ENCODE peak calls at places on chromosome 1, in five cellular contexts. Z is K562, C is A549, D is HepG2, L is GM12878. T is an unnamed sample.

GRCh38 chr1:32338637-32339145 is 2.7 kb upstream of the MARCKSL1 start:
- DNase-seq in D (no peak), Z (no peak), L (no peak), C (no peak), T (no peak)

GRCh38 chr1:191419842-191420241 is 738.4 kb upstream of the RGS18 start:
- DNase-seq in Z (no peak), D (no peak), C (no peak), L (no peak), T (no peak)

GRCh38 chr1:210536263-210536961 is 207.7 kb downstream of the HHAT start:
- DNase-seq in D (no peak), L (no peak), Z (no peak), C (no peak), T (peak)

GRCh38 chr1:216379441-216379840 is 43.8 kb downstream of the USH2A start:
- DNase-seq in C (no peak), D (no peak), L (no peak), Z (no peak), T (no peak)

GRCh38 chr1:36359911-36360310 is 25.8 kb downstream of the STK40 start:
- DNase-seq in C (no peak), Z (no peak), L (no peak), D (no peak), T (no peak)

GRCh38 chr1:91744973-91745648 is 140.8 kb downstream of the TGFBR3 start:
- DNase-seq in C (no peak), Z (no peak), D (peak), L (no peak), T (no peak)

GRCh38 chr1:173122344-173122880 is 71.7 kb upstream of the TNFSF18 start:
- DNase-seq in C (no peak), L (no peak), D (no peak), Z (no peak), T (no peak)

GRCh38 chr1:55378582-55378981 is 163.4 kb upstream of the USP24 start:
- DNase-seq in Z (peak), D (peak), L (no peak), C (peak), T (peak)

GRCh38 chr1:171754381-171754705 is 12.5 kb upstream of the VAMP4 start:
- DNase-seq in D (no peak), C (no peak), L (no peak), Z (peak), T (peak)

GRCh38 chr1:48105167-48105566 is 108.0 kb upstream of the TRABD2B start:
- DNase-seq in D (no peak), L (no peak), Z (no peak), C (no peak), T (peak)

GRCh38 chr1:167984886-167985489 is 48.1 kb upstream of the MPC2 start:
- DNase-seq in Z (peak), D (no peak), L (no peak), C (peak), T (no peak)

GRCh38 chr1:45925728-45926287 is 122.4 kb downstream of the MAST2 start:
- DNase-seq in Z (no peak), D (no peak), C (no peak), L (peak), T (no peak)

GRCh38 chr1:93369734-93370133 is 24.0 kb downstream of the DR1 start:
- DNase-seq in Z (no peak), D (no peak), L (no peak), C (no peak), T (no peak)

GRCh38 chr1:154629160-154630073 is 21.4 kb upstream of the ADAR start:
- DNase-seq in Z (peak), C (no peak), L (no peak), D (no peak), T (no peak)

GRCh38 chr1:178498896-178499675 is 2.3 kb upstream of the CLEC20A start:
- DNase-seq in Z (no peak), D (no peak), C (peak), L (no peak), T (peak)

GRCh38 chr1:236654957-236655356 is 31.3 kb upstream of the ACTN2 start:
- DNase-seq in C (no peak), Z (no peak), D (no peak), L (no peak), T (no peak)

GRCh38 chr1:198888379-198888778 is 249.5 kb downstream of the PTPRC start:
- DNase-seq in L (no peak), C (no peak), Z (no peak), D (no peak), T (no peak)

GRCh38 chr1:94552071-94552586 is 10.6 kb upstream of the F3 start:
- DNase-seq in L (no peak), Z (no peak), D (peak), C (no peak), T (peak)

GRCh38 chr1:232547938-232548484 is 81.9 kb downstream of the SIPA1L2 start:
- DNase-seq in L (no peak), D (no peak), Z (no peak), C (no peak), T (no peak)

GRCh38 chr1:235391879-235392278 is 24.7 kb downstream of the TBCE start:
- DNase-seq in C (no peak), L (no peak), Z (no peak), D (no peak), T (no peak)

GRCh38 chr1:3787347-3787710 is 9.0 kb downstream of the LRRC47 start:
- DNase-seq in C (no peak), L (no peak), D (no peak), Z (no peak), T (no peak)

GRCh38 chr1:113732802-113733201 is 26.5 kb downstream of the PHTF1 start:
- DNase-seq in L (no peak), Z (peak), C (no peak), D (no peak), T (no peak)

GRCh38 chr1:43919906-43920305 is 13.7 kb upstream of the ARTN start:
- DNase-seq in D (no peak), Z (no peak), C (no peak), L (no peak), T (no peak)

GRCh38 chr1:3015744-3016143 is 5.5 kb upstream of the ACTRT2 start:
- DNase-seq in Z (no peak), D (no peak), L (no peak), C (no peak), T (no peak)

GRCh38 chr1:235943581-235944114 is 76.9 kb upstream of the LYST start:
- DNase-seq in L (no peak), Z (no peak), C (peak), D (no peak), T (no peak)

GRCh38 chr1:111615874-111616715 is 3.5 kb upstream of the RAP1A start:
- DNase-seq in Z (no peak), D (no peak), C (no peak), L (peak), T (no peak)

GRCh38 chr1:232793944-232794343 is 11.3 kb upstream of the MAP10 start:
- DNase-seq in Z (no peak), L (no peak), D (no peak), C (peak), T (no peak)

GRCh38 chr1:234619794-234620247 is 9.8 kb upstream of the IRF2BP2 start:
- DNase-seq in C (peak), Z (no peak), D (peak), L (no peak), T (no peak)

GRCh38 chr1:204288061-204288588 is 71.6 kb downstream of the PLEKHA6 start:
- DNase-seq in Z (peak), D (peak), C (peak), L (no peak), T (peak)

GRCh38 chr1:224498574-224499170 is 64.1 kb upstream of the WDR26 start:
- DNase-seq in C (no peak), D (no peak), Z (no peak), L (no peak), T (peak)

GRCh38 chr1:42157667-42158066 is 4.5 kb downstream of the GUCA2B start:
- DNase-seq in C (peak), D (peak), L (no peak), Z (peak), T (peak)

GRCh38 chr1:205045146-205045545 is 2.1 kb downstream of the CNTN2 start:
- DNase-seq in D (no peak), Z (no peak), C (no peak), L (no peak), T (no peak)

GRCh38 chr1:229224308-229224707 is 46.6 kb upstream of the RAB4A start:
- DNase-seq in Z (no peak), L (no peak), D (no peak), C (no peak), T (no peak)

DNA sequence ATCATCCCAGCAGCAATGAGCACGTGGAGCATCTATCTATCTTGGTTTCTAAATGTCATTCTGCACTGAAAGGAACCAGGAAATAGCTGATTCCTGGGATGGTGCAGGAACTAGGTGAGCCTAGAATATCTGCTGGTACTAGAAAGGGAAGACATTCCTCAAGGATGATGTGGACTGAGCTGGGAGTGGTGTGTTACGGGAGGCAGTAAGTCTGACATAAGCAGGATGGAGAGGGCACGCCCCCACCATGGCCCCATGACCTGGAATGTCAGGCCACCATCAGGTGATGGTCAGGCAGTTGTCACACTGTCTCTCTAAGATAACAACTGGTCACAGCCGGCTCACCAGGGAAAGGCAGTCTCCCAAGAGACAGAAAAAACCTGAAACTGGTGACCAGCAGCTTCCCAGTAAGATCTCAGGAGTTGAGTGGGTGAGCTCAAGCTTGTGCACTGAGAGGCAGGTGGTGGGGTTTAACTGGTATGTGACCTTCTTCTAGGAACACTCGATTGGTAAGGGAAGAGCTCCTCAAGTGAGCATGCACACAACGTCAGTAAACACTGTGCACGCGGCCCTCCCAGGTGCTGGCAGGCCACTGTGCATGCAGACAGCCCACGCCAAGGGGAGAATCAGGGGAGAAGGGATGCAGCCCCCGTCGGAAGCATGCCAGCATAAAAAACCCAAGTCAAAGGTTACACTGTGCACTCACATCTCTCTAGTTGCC is 148.7 kb downstream of the ADSS2 start:
- DNase-seq in L (no peak), Z (peak), C (peak), D (no peak), T (no peak)
- TF ChIP-seq JUNB in L (no peak), Z (no peak), C (no peak), D (no peak), T (no peak)

GRCh38 chr1:226372885-226373284 is 35.0 kb downstream of the PARP1 start:
- DNase-seq in L (no peak), D (no peak), C (no peak), Z (no peak), T (no peak)
- TF ChIP-seq JUNB in L (no peak), D (no peak), C (no peak), Z (no peak), T (no peak)

GRCh38 chr1:16082283-16083038 is 9.0 kb upstream of the FAM131C start:
- DNase-seq in C (peak), L (no peak), D (peak), Z (peak), T (peak)
- TF ChIP-seq JUNB in C (no peak), L (no peak), D (no peak), Z (no peak), T (no peak)

GRCh38 chr1:156624814-156625435 is 5.7 kb downstream of the HAPLN2 start:
- DNase-seq in Z (peak), C (no peak), L (no peak), D (no peak), T (peak)

GRCh38 chr1:156626079-156626438 is 6.8 kb downstream of the HAPLN2 start:
- DNase-seq in D (no peak), C (no peak), L (no peak), Z (no peak), T (no peak)

GRCh38 chr1:156625436-156626078 is 6.3 kb downstream of the HAPLN2 start:
- DNase-seq in L (no peak), Z (peak), C (peak), D (no peak), T (peak)

GRCh38 chr1:156622581-156623297 is 3.5 kb downstream of the HAPLN2 start:
- DNase-seq in Z (no peak), D (no peak), C (no peak), L (no peak), T (no peak)

DNA sequence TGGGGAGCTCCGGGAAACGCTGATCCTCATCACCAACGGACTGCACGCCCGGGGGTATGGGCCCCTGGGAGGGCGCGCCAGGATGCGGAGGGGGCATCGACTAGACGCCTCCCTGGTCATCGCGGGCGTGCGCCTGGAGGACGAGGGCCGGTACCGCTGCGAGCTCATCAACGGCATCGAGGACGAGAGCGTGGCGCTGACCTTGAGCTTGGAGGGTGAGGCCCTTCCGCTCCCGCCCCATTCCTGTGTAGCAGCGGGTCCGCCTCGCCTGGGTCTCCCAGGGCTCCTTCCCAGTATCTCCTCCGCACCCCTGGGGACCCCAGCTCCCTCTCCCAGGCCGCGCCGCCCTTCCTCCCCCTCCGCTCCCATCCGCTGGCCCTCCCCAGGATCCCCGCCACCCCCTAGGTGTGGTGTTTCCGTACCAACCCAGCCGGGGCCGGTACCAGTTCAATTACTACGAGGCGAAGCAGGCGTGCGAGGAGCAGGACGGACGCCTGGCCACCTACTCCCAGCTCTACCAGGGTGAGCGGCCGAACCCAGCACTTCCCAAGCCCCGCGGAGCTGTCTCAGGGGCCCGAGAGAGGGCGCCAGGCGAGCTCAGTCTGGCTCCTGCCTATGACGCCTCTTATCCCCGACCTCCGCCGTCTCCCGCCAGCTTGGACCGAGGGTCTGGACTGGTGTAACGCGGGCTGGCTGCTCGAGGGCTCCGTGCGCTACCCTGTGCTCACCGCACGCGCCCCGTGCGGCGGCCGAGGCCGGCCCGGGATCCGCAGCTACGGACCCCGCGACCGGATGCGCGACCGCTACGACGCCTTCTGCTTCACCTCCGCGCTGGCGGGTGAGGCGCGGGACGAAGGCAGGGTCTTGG is 5.0 kb downstream of the HAPLN2 start:
- DNase-seq in C (peak), Z (peak), L (no peak), D (no peak), T (peak)
- TF ChIP-seq JUNB in C (no peak), Z (no peak), L (no peak), D (no peak), T (no peak)

DNA sequence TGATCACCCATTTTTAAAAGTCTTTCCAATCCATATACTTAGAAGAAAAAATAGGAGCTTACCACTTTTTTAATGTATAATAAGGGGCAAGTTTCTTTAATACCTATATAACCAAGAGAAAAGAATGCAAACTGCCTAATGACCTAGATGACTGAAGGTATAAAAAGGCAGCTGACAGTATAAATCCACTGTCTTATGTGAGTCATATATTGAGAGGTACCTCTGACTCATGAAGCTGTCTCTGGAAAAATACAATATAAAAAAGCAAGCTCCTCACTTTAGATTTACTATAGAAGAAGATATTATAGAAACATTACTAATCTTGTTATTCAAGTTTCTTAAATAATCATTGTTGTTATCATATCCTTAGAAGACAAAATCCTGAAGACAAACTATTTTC is 144.2 kb downstream of the VAV3 start:
- DNase-seq in D (no peak), Z (no peak), L (no peak), C (no peak), T (no peak)
- TF ChIP-seq JUNB in D (no peak), Z (no peak), L (no peak), C (no peak), T (no peak)

GRCh38 chr1:66711420-66711819 is 40.8 kb upstream of the DYNLT5 start:
- DNase-seq in Z (no peak), L (no peak), C (peak), D (no peak), T (peak)
- TF ChIP-seq JUNB in Z (no peak), L (no peak), C (no peak), D (no peak), T (no peak)

GRCh38 chr1:82000221-82000620 is 199.5 kb downstream of the ADGRL2 start:
- DNase-seq in Z (no peak), L (no peak), D (no peak), C (no peak), T (no peak)
- TF ChIP-seq JUNB in Z (no peak), L (no peak), D (no peak), C (no peak), T (no peak)

GRCh38 chr1:192766009-192766625 is 42.7 kb upstream of the RGS2 start:
- DNase-seq in L (no peak), Z (no peak), C (no peak), D (no peak), T (no peak)
- TF ChIP-seq JUNB in L (no peak), Z (no peak), C (no peak), D (no peak), T (no peak)